ENCODE peak calls at places on chromosomes 5 and 9, in eight cellular contexts. R, G, C, S, F, D, E and V are unnamed samples.

GRCh38 chr5:143217065-143217803 is 186.3 kb downstream of the NR3C1 start:
- DNase-seq in F (no peak), D (no peak), R (no peak), C (no peak), S (no peak), G (no peak), E (peak), V (no peak)

GRCh38 chr9:126145887-126146253 is 180.8 kb upstream of the MVB12B start:
- DNase-seq in G (no peak), S (no peak), F (no peak), D (no peak), C (no peak), E (no peak), R (no peak), V (no peak)

GRCh38 chr5:35046754-35047153 is 995 bp downstream of the AGXT2 start:
- DNase-seq in S (no peak), F (no peak), C (no peak), D (peak), E (peak), R (peak), G (peak), V (no peak)

GRCh38 chr5:132380047-132380446 is 10.5 kb downstream of the SLC22A5 start:
- DNase-seq in C (no peak), F (no peak), G (no peak), E (no peak), R (no peak), S (no peak), D (no peak), V (no peak)

GRCh38 chr5:170357853-170358497 is 31.2 kb downstream of the KCNMB1 start:
- DNase-seq in R (no peak), G (no peak), D (no peak), E (no peak), S (peak), C (no peak), F (peak), V (no peak)

GRCh38 chr9:4581031-4581760 is 80.9 kb upstream of the PLPP6 start:
- DNase-seq in R (no peak), C (no peak), E (no peak), F (no peak), S (no peak), G (no peak), D (no peak), V (no peak)

GRCh38 chr5:179421156-179421895 is 76.1 kb upstream of the ADAMTS2 start:
- DNase-seq in D (no peak), S (no peak), E (no peak), R (no peak), G (no peak), F (no peak), C (no peak), V (no peak)

GRCh38 chr5:118592678-118593328 is 395.5 kb downstream of the DTWD2 start:
- DNase-seq in F (no peak), G (no peak), S (no peak), E (no peak), C (no peak), D (no peak), R (no peak), V (no peak)

GRCh38 chr9:124309665-124310064 is 51.9 kb downstream of the NEK6 start:
- DNase-seq in F (no peak), E (peak), D (peak), S (no peak), G (peak), C (no peak), R (peak), V (no peak)

GRCh38 chr5:55551904-55552303 is 17.1 kb upstream of the PLPP1 start:
- DNase-seq in S (no peak), E (no peak), F (no peak), R (no peak), G (no peak), D (no peak), C (no peak), V (no peak)

GRCh38 chr9:78745996-78746395 is 449.1 kb downstream of the PSAT1 start:
- DNase-seq in F (no peak), R (no peak), D (no peak), E (no peak), G (no peak), C (no peak), S (no peak), V (no peak)

GRCh38 chr9:95215368-95215898 is 102.1 kb downstream of the FANCC start:
- DNase-seq in D (no peak), E (no peak), S (no peak), R (no peak), G (no peak), F (no peak), C (no peak), V (no peak)

GRCh38 chr9:86034863-86035734 is 64.3 kb downstream of the GOLM1 start:
- DNase-seq in F (no peak), D (peak), C (no peak), G (peak), S (no peak), E (peak), R (peak), V (no peak)

GRCh38 chr5:150588495-150588890 is 52.0 kb upstream of the SYNPO start:
- DNase-seq in D (no peak), E (no peak), S (no peak), R (no peak), C (no peak), G (no peak), F (no peak), V (no peak)

GRCh38 chr5:150587016-150587415 is 53.4 kb upstream of the SYNPO start:
- DNase-seq in D (no peak), S (no peak), R (no peak), E (no peak), F (no peak), C (no peak), G (no peak), V (no peak)

GRCh38 chr5:150587830-150588494 is 52.5 kb upstream of the SYNPO start:
- DNase-seq in F (no peak), S (no peak), G (peak), D (no peak), E (no peak), C (no peak), R (no peak), V (no peak)

GRCh38 chr5:150590979-150591411 is 49.5 kb upstream of the SYNPO start:
- DNase-seq in F (no peak), R (no peak), E (peak), S (peak), G (no peak), D (no peak), C (no peak), V (no peak)

GRCh38 chr5:150589791-150590601 is 50.5 kb upstream of the SYNPO start:
- DNase-seq in S (peak), G (peak), D (peak), E (peak), C (no peak), R (peak), F (no peak), V (peak)
- TF ChIP-seq CTCF in S (peak), G (peak), D (peak), E (peak), C (no peak), R (peak), F (no peak), V (no peak)

DNA sequence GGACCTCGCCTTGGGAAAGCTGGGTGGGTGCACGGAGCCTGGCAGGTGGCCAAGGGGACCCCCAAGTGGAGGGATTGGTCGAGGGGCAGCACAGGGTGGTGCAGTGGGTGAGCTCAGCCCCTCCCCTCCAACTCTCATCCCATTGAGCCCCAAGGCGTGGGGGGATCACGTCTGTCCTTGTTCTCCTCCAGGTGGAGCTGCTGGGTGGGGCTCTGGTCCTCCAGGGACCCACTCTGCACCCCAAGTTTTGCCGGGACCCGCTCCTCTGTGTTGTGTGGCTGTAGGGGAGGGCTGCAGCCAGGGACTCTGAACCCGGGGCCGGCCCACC is 3.6 kb upstream of the FUT7 start:
- DNase-seq in R (no peak), C (no peak), D (no peak), G (no peak), F (no peak), E (no peak), S (no peak), V (no peak)
- TF ChIP-seq CTCF in R (no peak), C (peak), D (no peak), G (no peak), F (no peak), E (no peak), S (no peak), V (no peak)

GRCh38 chr9:137266162-137266527 is 11.0 kb downstream of the NELFB start:
- DNase-seq in G (no peak), E (no peak), C (no peak), D (no peak), S (peak), R (no peak), F (no peak), V (no peak)
- TF ChIP-seq CTCF in G (no peak), E (no peak), C (no peak), D (no peak), S (no peak), R (no peak), F (no peak), V (no peak)

GRCh38 chr5:41968153-41968723 is 43.2 kb downstream of the FBXO4 start:
- DNase-seq in D (no peak), S (no peak), C (no peak), F (no peak), E (no peak), G (no peak), R (no peak), V (no peak)
- TF ChIP-seq CTCF in D (no peak), S (no peak), C (no peak), F (no peak), E (peak), G (peak), R (peak), V (no peak)

GRCh38 chr9:14146201-14146890 is 167.6 kb downstream of the NFIB start:
- DNase-seq in D (no peak), G (peak), S (no peak), R (no peak), C (no peak), F (no peak), E (no peak), V (no peak)

GRCh38 chr9:14144215-14144614 is 169.7 kb downstream of the NFIB start:
- DNase-seq in R (no peak), E (no peak), C (no peak), F (no peak), D (no peak), G (no peak), S (no peak), V (no peak)

GRCh38 chr9:14148501-14149103 is 165.3 kb downstream of the NFIB start:
- DNase-seq in G (peak), E (no peak), D (no peak), C (no peak), R (no peak), S (no peak), F (no peak), V (no peak)

GRCh38 chr9:14151451-14151850 is 162.5 kb downstream of the NFIB start:
- DNase-seq in F (no peak), R (no peak), C (no peak), G (no peak), D (no peak), E (no peak), S (no peak), V (no peak)

GRCh38 chr9:14147738-14148137 is 166.2 kb downstream of the NFIB start:
- DNase-seq in E (no peak), S (no peak), D (no peak), C (no peak), G (peak), F (no peak), R (no peak), V (no peak)
- TF ChIP-seq CTCF in E (no peak), S (no peak), D (no peak), C (no peak), G (no peak), F (no peak), R (no peak), V (no peak)

GRCh38 chr5:108950276-108950675 is 202.6 kb downstream of the FER start:
- DNase-seq in R (no peak), F (no peak), G (no peak), D (no peak), E (no peak), C (no peak), S (no peak), V (no peak)
- TF ChIP-seq CTCF in R (no peak), F (no peak), G (no peak), D (no peak), E (no peak), C (no peak), S (no peak), V (no peak)

GRCh38 chr5:81069965-81070364 is 109.8 kb downstream of the RASGRF2 start:
- DNase-seq in F (no peak), E (no peak), D (no peak), S (no peak), R (no peak), G (no peak), C (no peak), V (no peak)
- TF ChIP-seq CTCF in F (no peak), E (no peak), D (no peak), S (no peak), R (no peak), G (no peak), C (no peak), V (no peak)